ENCODE peak calls at places on chromosomes 16 and 17, in ten cellular contexts. Q is A549; W is mucosa of gallbladder; T is lower leg skin; O is MCF 10A; I is prostate gland; P is stimulated activated CD4-positive, alpha-beta T cell treated with anti-CD3 and anti-CD28 coated beads, TNF-alpha, amount 100 ng/mL, for 48 hours; G is esophagus muscularis mucosa; A is bronchial epithelial cell; R is DMS 273 treated with DMSO at 0.1 percent for 48 hours. L is an unnamed sample.

GRCh38 chr17:52357855-52358254 is 199.3 kb upstream of the CA10 start:
- DNase-seq in I (no peak), T (no peak), A (no peak), G (no peak), Q (no peak), O (no peak), W (no peak), R (no peak), P (no peak), L (no peak)

GRCh38 chr17:35788504-35788998 is 6.9 kb downstream of the MMP28 start:
- DNase-seq in W (no peak), T (peak; percentile 39), I (no peak), P (no peak), A (peak; percentile 98), G (no peak), Q (peak; percentile 91), O (peak; percentile 95), R (no peak), L (peak; percentile 2)

GRCh38 chr17:82909322-82909904 is 69.6 kb upstream of the ZNF750 start:
- DNase-seq in G (no peak), P (no peak), Q (no peak), W (no peak), O (no peak), I (no peak), R (no peak), A (no peak), T (no peak), L (peak; percentile 55)

GRCh38 chr16:15946257-15947044 is 3.0 kb upstream of the ABCC1 start:
- DNase-seq in P (no peak), I (peak; percentile 58), A (peak; percentile 99), O (peak; percentile 83), R (no peak), Q (peak; percentile 83), T (no peak), G (no peak), W (no peak), L (no peak)

GRCh38 chr17:38701504-38702165 is 3.4 kb upstream of the MLLT6 start:
- DNase-seq in R (no peak), P (peak; percentile 70), W (no peak), Q (peak; percentile 63), I (no peak), G (no peak), A (peak; percentile 51), O (peak; percentile 35), T (peak; percentile 36), L (peak; percentile 65)

GRCh38 chr16:88464447-88465318 is 11.6 kb downstream of the ZFPM1 start:
- DNase-seq in T (no peak), W (no peak), A (no peak), O (no peak), I (no peak), P (no peak), R (no peak), Q (no peak), G (no peak), L (no peak)

GRCh38 chr17:79070266-79070880 is 4.3 kb upstream of the ENGASE start:
- DNase-seq in T (no peak), R (no peak), G (no peak), W (no peak), A (no peak), O (no peak), Q (no peak), P (no peak), I (no peak), L (no peak)

GRCh38 chr16:28984619-28985135 is at the start of gene LAT:
- DNase-seq in O (no peak), R (no peak), A (no peak), Q (no peak), G (no peak), T (no peak), I (no peak), P (no peak), W (no peak), L (peak; percentile 45)

GRCh38 chr16:67967956-67968439 is 439 bp downstream of the SLC12A4 start:
- DNase-seq in Q (peak; percentile 36), O (peak; percentile 19), A (no peak), W (no peak), P (no peak), G (no peak), T (no peak), R (no peak), I (no peak), L (peak; percentile 49)

GRCh38 chr17:44722254-44722653 is 13.8 kb downstream of the DBF4B start:
- DNase-seq in Q (no peak), T (no peak), A (no peak), O (no peak), P (no peak), W (no peak), I (no peak), R (no peak), G (no peak), L (no peak)

GRCh38 chr16:57251352-57251751 is 6.3 kb downstream of the ARL2BP start:
- DNase-seq in P (no peak), Q (no peak), I (no peak), R (no peak), T (no peak), G (no peak), W (no peak), O (no peak), A (no peak), L (no peak)